ENCODE peak calls at places on chromosome 18, in four cellular contexts. M, K, N and L are unnamed samples.

GRCh38 chr18:56702946-56703345 is 51.8 kb downstream of the WDR7 start:
- DNase-seq in N (peak), M (peak), K (no peak), L (peak)

GRCh38 chr18:75047240-75047639 is 161.7 kb downstream of the PTGR3 start:
- DNase-seq in M (no peak), N (no peak), K (no peak), L (no peak)

GRCh38 chr18:31230495-31230894 is 67.8 kb upstream of the DSC1 start:
- DNase-seq in N (peak), K (no peak), M (no peak), L (no peak)

GRCh38 chr18:3454365-3455089 is 4.6 kb downstream of the TGIF1 start:
- DNase-seq in N (peak), K (peak), M (peak), L (peak)

GRCh38 chr18:29145993-29146539 is 969.1 kb upstream of the CDH2 start:
- DNase-seq in N (no peak), M (no peak), K (no peak), L (no peak)

GRCh38 chr18:5622905-5623304 is 79.1 kb upstream of the EPB41L3 start:
- DNase-seq in K (no peak), N (no peak), M (no peak), L (no peak)

GRCh38 chr18:44682181-44682870 is 1.6 kb downstream of the SETBP1 start:
- DNase-seq in N (no peak), K (peak), M (no peak), L (no peak)

GRCh38 chr18:68763082-68763481 is 34.8 kb upstream of the CCDC102B start:
- DNase-seq in M (no peak), N (no peak), K (no peak), L (no peak)

GRCh38 chr18:2104620-2105462 is 466.5 kb downstream of the METTL4 start:
- DNase-seq in M (peak), K (peak), N (peak), L (peak)

GRCh38 chr18:63409301-63409700 is 13.0 kb downstream of the VPS4B start:
- DNase-seq in K (no peak), N (no peak), M (no peak), L (no peak)

GRCh38 chr18:60534539-60534938 is 162.0 kb upstream of the MC4R start:
- DNase-seq in N (no peak), K (no peak), M (no peak), L (no peak)

GRCh38 chr18:42649636-42650035 is 465.8 kb downstream of the RIT2 start:
- DNase-seq in M (no peak), N (no peak), K (no peak), L (no peak)

GRCh38 chr18:12606592-12607315 is 51.2 kb downstream of the SPIRE1 start:
- DNase-seq in K (no peak), M (no peak), N (peak), L (peak)

GRCh38 chr18:25314824-25315223 is 37.1 kb downstream of the ZNF521 start:
- DNase-seq in K (no peak), N (no peak), M (no peak), L (no peak)

GRCh38 chr18:52422985-52423601 is 83.1 kb downstream of the DCC start:
- DNase-seq in K (no peak), N (no peak), M (no peak), L (no peak)

GRCh38 chr18:3397031-3397750 is 52.8 kb upstream of the TGIF1 start:
- DNase-seq in N (no peak), M (no peak), K (no peak), L (peak)

GRCh38 chr18:45007531-45007930 is 326.8 kb downstream of the SETBP1 start:
- DNase-seq in N (no peak), M (no peak), K (no peak), L (no peak)

GRCh38 chr18:51890762-51891161 is 449.2 kb upstream of the DCC start:
- DNase-seq in K (peak), M (no peak), N (no peak), L (peak)

GRCh38 chr18:26922313-26922712 is 56.8 kb upstream of the AQP4 start:
- DNase-seq in K (no peak), N (no peak), M (no peak), L (no peak)

GRCh38 chr18:12308386-12309100 is 502 bp downstream of the TUBB6 start:
- DNase-seq in K (peak), M (peak), N (peak), L (peak)

GRCh38 chr18:79406708-79407107 is 11.0 kb downstream of the NFATC1 start:
- DNase-seq in M (no peak), K (no peak), N (no peak), L (no peak)

GRCh38 chr18:52903858-52904257 is 563.9 kb downstream of the DCC start:
- DNase-seq in N (peak), M (peak), K (peak), L (no peak)

GRCh38 chr18:8176554-8176953 is 432.7 kb upstream of the RAB12 start:
- DNase-seq in M (peak), N (peak), K (no peak), L (no peak)

GRCh38 chr18:39485696-39486095 is 1920.1 kb upstream of the CELF4 start:
- DNase-seq in N (no peak), K (no peak), M (no peak), L (no peak)

GRCh38 chr18:58257461-58257860 is 213.4 kb downstream of the NEDD4L start:
- DNase-seq in K (no peak), M (no peak), N (no peak), L (no peak)

GRCh38 chr18:5066380-5066977 is 130.6 kb downstream of the AKAIN1 start:
- DNase-seq in N (peak), M (no peak), K (peak), L (no peak)

GRCh38 chr18:45221363-45221762 is 393.9 kb upstream of the SLC14A2 start:
- DNase-seq in K (no peak), N (no peak), M (no peak), L (no peak)

GRCh38 chr18:79553154-79553553 is 126.4 kb upstream of the CTDP1 start:
- DNase-seq in K (no peak), N (no peak), M (no peak), L (no peak)

GRCh38 chr18:56255381-56255780 is 383.0 kb downstream of the TXNL1 start:
- DNase-seq in K (no peak), M (no peak), N (no peak), L (no peak)

GRCh38 chr18:28409811-28410210 is 232.9 kb upstream of the CDH2 start:
- DNase-seq in M (no peak), K (no peak), N (no peak), L (no peak)

GRCh38 chr18:51867767-51868166 is 472.2 kb upstream of the DCC start:
- DNase-seq in K (no peak), N (no peak), M (no peak), L (no peak)

GRCh38 chr18:10526211-10526949 is 553 bp downstream of the NAPG start:
- DNase-seq in N (peak), M (peak), K (peak), L (peak)

GRCh38 chr18:72672364-72673151 is 128.4 kb upstream of the CBLN2 start:
- DNase-seq in M (no peak), N (peak), K (no peak), L (no peak)

GRCh38 chr18:74040008-74040407 is 107.6 kb downstream of the FBXO15 start:
- DNase-seq in K (no peak), N (no peak), M (no peak), L (no peak)

DNA sequence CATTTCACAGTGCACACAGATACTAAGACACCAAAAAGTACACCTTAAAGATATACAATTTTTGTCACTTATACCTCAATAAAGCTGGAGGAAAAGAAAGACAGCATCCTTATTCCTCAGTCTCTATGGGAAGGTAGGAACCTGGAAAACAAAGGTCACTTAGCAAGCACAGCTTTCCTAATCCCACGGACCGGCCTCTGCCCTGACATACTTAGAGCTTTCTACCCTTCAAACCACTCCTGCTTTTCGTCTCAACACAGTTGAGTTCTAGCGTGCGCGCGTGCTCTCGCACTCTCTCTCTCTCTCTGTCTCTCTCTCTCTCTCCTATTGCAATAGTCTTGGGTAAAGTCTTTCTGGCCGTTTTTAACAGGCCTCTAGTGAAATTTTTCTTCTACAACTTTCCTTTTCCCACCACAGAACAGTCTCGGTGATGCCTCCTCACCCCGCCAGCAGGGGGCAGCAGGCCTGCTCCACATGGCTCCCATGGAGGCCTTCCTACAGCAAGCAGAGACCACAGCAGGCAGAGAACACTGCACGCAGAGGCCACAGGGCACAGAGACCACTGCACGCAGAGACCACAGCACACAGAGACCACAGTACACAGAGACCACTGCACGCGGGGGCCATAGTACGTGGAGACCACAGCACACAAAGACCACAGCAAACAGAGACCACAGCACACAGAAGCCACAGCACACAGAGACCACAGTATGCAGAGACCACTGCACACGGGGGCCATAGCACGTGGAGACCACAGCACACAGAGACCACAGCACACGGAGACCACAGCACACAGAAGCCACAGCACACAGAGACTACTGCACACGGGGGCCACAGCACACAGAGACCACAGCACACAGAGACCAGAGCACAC is 106.9 kb downstream of the FBXO15 start:
- DNase-seq in K (peak), N (peak), M (peak), L (no peak)
- TF ChIP-seq CTCF in K (peak), N (peak), M (peak), L (peak)

GRCh38 chr18:59484796-59485328 is 125.8 kb upstream of the LMAN1 start:
- DNase-seq in M (no peak), K (no peak), N (no peak), L (no peak)
- H3K4me3 ChIP-seq in M (no peak), K (no peak), N (no peak), L (no peak)

GRCh38 chr18:23503038-23503966 is at the start of gene RMC1:
- DNase-seq in M (peak), N (peak), K (peak), L (peak)
- TF ChIP-seq CTCF in M (no peak), N (peak), K (peak), L (no peak)

GRCh38 chr18:50190926-50191325 is 4.0 kb downstream of the MYO5B start:
- DNase-seq in N (no peak), K (no peak), M (no peak), L (no peak)

GRCh38 chr18:50190236-50190635 is 4.7 kb downstream of the MYO5B start:
- DNase-seq in K (no peak), M (no peak), N (peak), L (peak)

GRCh38 chr18:50187659-50188058 is 7.3 kb downstream of the MYO5B start:
- DNase-seq in M (no peak), K (no peak), N (no peak), L (no peak)

GRCh38 chr18:50188652-50189051 is 6.3 kb downstream of the MYO5B start:
- DNase-seq in M (no peak), N (no peak), K (peak), L (no peak)

GRCh38 chr18:50189160-50189559 is 5.8 kb downstream of the MYO5B start:
- DNase-seq in K (no peak), M (no peak), N (no peak), L (no peak)
- H3K4me3 ChIP-seq in K (no peak), M (no peak), N (no peak), L (no peak)

GRCh38 chr18:50053142-50053541 is 141.8 kb downstream of the MYO5B start:
- DNase-seq in K (no peak), M (no peak), N (no peak), L (no peak)

GRCh38 chr18:50055474-50055873 is 139.5 kb downstream of the MYO5B start:
- DNase-seq in M (no peak), K (no peak), N (no peak), L (no peak)

GRCh38 chr18:50056185-50056584 is 138.8 kb downstream of the MYO5B start:
- DNase-seq in N (no peak), K (no peak), M (no peak), L (no peak)

GRCh38 chr18:50057009-50057408 is 137.9 kb downstream of the MYO5B start:
- DNase-seq in N (peak), M (no peak), K (no peak), L (no peak)

GRCh38 chr18:50051288-50051687 is 143.7 kb downstream of the MYO5B start:
- DNase-seq in M (no peak), K (no peak), N (peak), L (no peak)
- TF ChIP-seq CTCF in M (no peak), K (peak), N (peak), L (peak)

DNA sequence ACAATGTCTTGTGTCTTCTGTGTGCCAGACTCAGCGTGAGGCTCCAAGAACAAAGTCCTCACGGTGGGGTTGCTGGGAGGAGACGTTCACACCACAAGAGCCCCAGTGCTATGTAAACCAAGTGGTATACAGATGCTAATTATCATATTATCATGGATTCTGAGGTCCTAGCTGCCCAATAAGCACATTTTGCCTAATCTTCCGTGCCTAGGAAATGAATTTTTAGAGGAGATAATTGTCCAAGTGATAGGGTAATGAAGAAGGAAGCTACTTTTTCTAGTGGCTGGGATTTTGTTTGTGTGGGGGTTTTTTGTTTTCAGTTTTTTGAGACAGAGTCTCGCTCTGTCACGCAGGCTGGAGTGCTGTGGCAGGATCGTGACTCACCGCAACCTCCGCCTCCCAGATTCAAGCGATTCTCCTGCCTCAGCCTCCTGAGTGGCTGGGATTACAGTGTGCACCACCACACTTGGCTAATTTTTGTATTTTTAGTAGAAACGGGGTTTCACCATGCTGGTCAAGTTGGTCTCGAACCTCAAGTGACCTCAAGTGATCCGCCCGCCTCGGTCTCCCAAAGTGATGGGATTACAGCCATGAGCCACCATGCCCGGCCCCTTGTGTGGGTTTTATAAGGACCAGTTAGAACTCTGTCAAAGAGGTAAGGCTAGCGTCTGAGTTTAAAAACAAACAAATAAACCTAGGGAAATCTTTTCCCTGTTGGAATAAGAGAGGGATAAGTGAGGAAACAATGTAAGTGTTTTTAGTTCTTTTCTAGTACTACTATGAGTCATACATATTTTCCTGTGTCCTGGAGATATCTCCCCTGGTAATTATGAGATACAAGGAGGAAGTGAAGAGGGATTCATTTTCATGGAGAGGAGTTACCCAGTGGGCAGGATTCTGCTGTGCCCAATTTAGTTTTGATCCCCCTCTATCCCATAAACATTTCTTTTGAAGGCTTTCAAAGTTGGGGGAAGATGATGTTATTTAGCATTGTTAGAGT is 9.5 kb upstream of the SMAD7 start:
- DNase-seq in N (no peak), K (no peak), M (no peak), L (peak)
- H3K4me3 ChIP-seq in N (no peak), K (no peak), M (no peak), L (no peak)

DNA sequence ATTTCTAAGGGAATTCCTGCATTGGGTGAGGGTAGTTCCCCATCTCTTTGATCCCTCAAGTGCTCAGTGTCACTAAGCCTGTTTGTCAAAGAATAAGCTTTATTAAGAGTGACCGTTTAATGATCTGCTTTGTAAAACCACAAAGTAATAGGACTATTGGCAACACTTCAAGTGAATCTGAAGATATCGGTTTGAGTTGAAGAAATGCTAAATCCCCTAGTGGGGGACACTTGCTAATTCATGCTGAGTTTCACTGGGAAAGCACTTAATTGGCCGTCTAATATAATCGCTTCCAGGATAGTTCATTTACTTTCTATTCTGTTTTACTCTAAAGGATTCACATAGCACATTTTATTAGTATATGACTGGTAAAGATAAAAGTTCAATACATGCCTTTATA is 54.4 kb downstream of the DTNA start:
- DNase-seq in K (no peak), N (no peak), M (no peak), L (no peak)
- TF ChIP-seq CTCF in K (no peak), N (no peak), M (no peak), L (no peak)